ENCODE peak calls at places on chromosomes 4 and X, in four cellular contexts. One of them, this sample, is unnamed.

GRCh38 chr4:87497141-87497540 is 32.0 kb downstream of the SPARCL1 start:
- DNase-seq in mesendoderm: peak; percentile 36
- DNase-seq in H9: no peak
- DNase-seq in H1: no peak
- DNase-seq in this sample: no peak

GRCh38 chr4:125317526-125317880 is 2.7 kb downstream of the FAT4 start:
- DNase-seq in mesendoderm: peak; percentile 71
- DNase-seq in H9: peak; percentile 72
- DNase-seq in H1: no peak
- DNase-seq in this sample: peak; percentile 54

GRCh38 chrX:150648296-150648940 is 44.8 kb upstream of the MTMR1 start:
- DNase-seq in mesendoderm: no peak
- DNase-seq in H9: no peak
- DNase-seq in H1: no peak
- DNase-seq in this sample: no peak

GRCh38 chr4:26235500-26235899 is 85.3 kb upstream of the RBPJ start:
- DNase-seq in mesendoderm: peak; percentile 16
- DNase-seq in H9: no peak
- DNase-seq in H1: no peak
- DNase-seq in this sample: peak; percentile 75

GRCh38 chr4:1907848-1908525 is 36.8 kb downstream of the NSD2 start:
- DNase-seq in mesendoderm: no peak
- DNase-seq in H9: no peak
- DNase-seq in H1: no peak
- DNase-seq in this sample: no peak

GRCh38 chr4:77022581-77023133 is 53.1 kb downstream of the CCNI start:
- DNase-seq in mesendoderm: peak; percentile 98
- DNase-seq in H9: peak; percentile 87
- DNase-seq in H1: peak; percentile 27
- DNase-seq in this sample: peak; percentile 81

GRCh38 chr4:81965911-81966310 is 407.9 kb downstream of the HNRNPD start:
- DNase-seq in mesendoderm: no peak
- DNase-seq in H9: no peak
- DNase-seq in H1: no peak
- DNase-seq in this sample: no peak

GRCh38 chrX:139924069-139924695 is 8.7 kb downstream of the ATP11C start:
- DNase-seq in mesendoderm: no peak
- DNase-seq in H9: no peak
- DNase-seq in H1: no peak
- DNase-seq in this sample: no peak

GRCh38 chr4:163107754-163108153 is 58.9 kb downstream of the NAF1 start:
- DNase-seq in mesendoderm: no peak
- DNase-seq in H9: no peak
- DNase-seq in H1: no peak
- DNase-seq in this sample: peak; percentile 46

GRCh38 chr4:48578132-48578964 is 88.3 kb downstream of the ZAR1 start:
- DNase-seq in mesendoderm: peak; percentile 78
- DNase-seq in H9: peak; percentile 37
- DNase-seq in H1: no peak
- DNase-seq in this sample: peak; percentile 78

GRCh38 chrX:51395474-51395806 is 62.8 kb downstream of the NUDT10 start:
- DNase-seq in mesendoderm: no peak
- DNase-seq in H9: no peak
- DNase-seq in H1: no peak
- DNase-seq in this sample: no peak

GRCh38 chr4:108877821-108878220 is 115.0 kb upstream of the ETNPPL start:
- DNase-seq in mesendoderm: peak; percentile 47
- DNase-seq in H9: no peak
- DNase-seq in H1: no peak
- DNase-seq in this sample: no peak

GRCh38 chr4:7805533-7806079 is 134.1 kb downstream of the AFAP1 start:
- DNase-seq in mesendoderm: peak; percentile 91
- DNase-seq in H9: no peak
- DNase-seq in H1: no peak
- DNase-seq in this sample: peak; percentile 95

GRCh38 chrX:136147320-136147901 is at the start of gene FHL1:
- DNase-seq in mesendoderm: peak; percentile 37
- DNase-seq in H9: peak; percentile 37
- DNase-seq in H1: no peak
- DNase-seq in this sample: peak; percentile 12

GRCh38 chr4:76752911-76753494 is 144.9 kb downstream of the SOWAHB start:
- DNase-seq in mesendoderm: no peak
- DNase-seq in H9: no peak
- DNase-seq in H1: no peak
- DNase-seq in this sample: peak; percentile 100

GRCh38 chrX:148501121-148502066 is 977 bp downstream of the AFF2 start:
- DNase-seq in mesendoderm: peak; percentile 54
- DNase-seq in H9: peak; percentile 56
- DNase-seq in H1: no peak
- DNase-seq in this sample: no peak

GRCh38 chrX:41236629-41237028 is 97.3 kb upstream of the DDX3X start:
- DNase-seq in mesendoderm: no peak
- DNase-seq in H9: no peak
- DNase-seq in H1: no peak
- DNase-seq in this sample: no peak

GRCh38 chrX:47186096-47186740 is 7.4 kb upstream of the UBA1 start:
- DNase-seq in mesendoderm: no peak
- DNase-seq in H9: no peak
- DNase-seq in H1: no peak
- DNase-seq in this sample: no peak

GRCh38 chrX:154804957-154805695 is at the start of gene MPP1:
- DNase-seq in mesendoderm: peak; percentile 83
- DNase-seq in H9: peak; percentile 74
- DNase-seq in H1: no peak
- DNase-seq in this sample: peak; percentile 66

GRCh38 chrX:7993873-7994272 is 66.7 kb upstream of the PNPLA4 start:
- DNase-seq in mesendoderm: no peak
- DNase-seq in H9: no peak
- DNase-seq in H1: no peak
- DNase-seq in this sample: peak; percentile 1

GRCh38 chrX:6449946-6450345 is 85.0 kb downstream of the VCX3A start:
- DNase-seq in mesendoderm: no peak
- DNase-seq in H9: no peak
- DNase-seq in H1: no peak
- DNase-seq in this sample: no peak
- H4K5ac ChIP-seq in mesendoderm: no peak overlapping the region
- H4K5ac ChIP-seq in H9: no peak overlapping the region
- H4K5ac ChIP-seq in H1: no peak overlapping the region
- H4K5ac ChIP-seq in this sample: no peak overlapping the region

GRCh38 chrX:144916785-144917184 is 330.5 kb upstream of the SPANXN1 start:
- DNase-seq in mesendoderm: peak; percentile 25
- DNase-seq in H9: no peak
- DNase-seq in H1: no peak
- DNase-seq in this sample: no peak
- H4K5ac ChIP-seq in mesendoderm: no peak overlapping the region
- H4K5ac ChIP-seq in H9: no peak overlapping the region
- H4K5ac ChIP-seq in H1: no peak overlapping the region
- H4K5ac ChIP-seq in this sample: no peak overlapping the region

DNA sequence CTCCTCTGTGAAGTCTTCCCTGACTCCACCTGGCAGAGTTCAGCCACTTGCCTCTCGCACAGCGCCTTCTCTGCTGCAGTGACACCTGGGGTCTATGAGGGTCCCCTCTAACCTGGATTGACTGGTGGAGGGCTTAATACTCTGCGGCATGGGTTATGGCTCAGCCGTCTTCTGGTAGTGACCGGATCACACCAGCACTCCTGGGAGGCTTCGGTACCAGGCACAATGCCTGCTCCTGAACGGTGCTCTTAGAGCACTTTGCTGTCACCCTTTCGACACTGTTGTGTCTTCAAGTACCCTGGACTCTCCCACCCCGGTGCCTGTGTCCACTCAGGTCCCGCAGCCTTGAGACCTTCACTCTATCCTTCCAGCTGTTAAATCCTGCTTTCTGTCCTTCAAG is 50.0 kb downstream of the C4orf50 start:
- DNase-seq in mesendoderm: no peak
- DNase-seq in H9: no peak
- DNase-seq in H1: no peak
- DNase-seq in this sample: no peak
- H4K5ac ChIP-seq in mesendoderm: no peak overlapping the region
- H4K5ac ChIP-seq in H9: no peak overlapping the region
- H4K5ac ChIP-seq in H1: no peak overlapping the region
- H4K5ac ChIP-seq in this sample: no peak overlapping the region

DNA sequence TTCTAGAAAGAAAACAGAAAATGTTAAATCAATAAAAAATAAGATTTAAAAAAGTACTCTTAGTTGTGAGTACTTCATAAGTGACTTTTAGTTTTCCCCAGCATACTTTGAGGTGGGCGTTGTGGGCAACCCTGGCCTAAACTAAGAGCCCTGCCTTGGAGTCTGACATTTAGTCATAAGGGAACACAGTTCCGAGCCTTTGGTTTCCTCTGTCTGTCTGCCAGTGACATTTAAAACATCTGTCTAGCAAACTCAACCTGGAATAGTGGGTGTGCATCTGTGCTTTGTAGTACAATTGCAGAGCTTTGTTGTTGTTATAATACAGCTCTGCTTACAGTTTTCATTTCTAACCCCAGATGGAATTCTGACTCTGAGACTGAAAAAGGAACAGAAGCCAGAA is 26.1 kb downstream of the TNIP3 start:
- DNase-seq in mesendoderm: no peak
- DNase-seq in H9: no peak
- DNase-seq in H1: no peak
- DNase-seq in this sample: no peak
- H4K5ac ChIP-seq in mesendoderm: no peak overlapping the region
- H4K5ac ChIP-seq in H9: no peak overlapping the region
- H4K5ac ChIP-seq in H1: no peak overlapping the region
- H4K5ac ChIP-seq in this sample: no peak overlapping the region

DNA sequence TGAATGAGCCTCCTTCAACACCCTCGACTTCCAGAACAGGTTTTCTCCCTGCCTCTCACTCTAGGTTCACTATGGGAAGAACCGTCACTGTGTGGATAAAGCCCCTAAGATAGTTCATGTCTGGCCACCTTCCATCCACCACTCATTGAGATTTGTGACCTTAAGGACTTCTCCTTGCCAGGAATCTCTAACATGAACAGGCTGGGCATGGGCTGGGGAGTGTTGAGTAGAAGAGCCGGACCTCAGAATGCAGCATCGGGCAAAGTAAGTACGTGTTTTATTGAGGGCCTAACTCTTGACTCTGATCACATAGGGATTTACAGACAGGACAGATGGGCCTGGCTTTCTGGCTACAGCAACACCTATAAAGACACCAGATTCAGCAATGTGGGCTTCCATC is 26.4 kb upstream of the TRIM60 start:
- DNase-seq in mesendoderm: no peak
- DNase-seq in H9: no peak
- DNase-seq in H1: no peak
- DNase-seq in this sample: no peak
- H4K5ac ChIP-seq in mesendoderm: no peak overlapping the region
- H4K5ac ChIP-seq in H9: no peak overlapping the region
- H4K5ac ChIP-seq in H1: no peak overlapping the region
- H4K5ac ChIP-seq in this sample: no peak overlapping the region

GRCh38 chr4:24303926-24304325 is 280.4 kb downstream of the DHX15 start:
- DNase-seq in mesendoderm: no peak
- DNase-seq in H9: no peak
- DNase-seq in H1: no peak
- DNase-seq in this sample: no peak
- H4K5ac ChIP-seq in mesendoderm: no peak overlapping the region
- H4K5ac ChIP-seq in H9: no peak overlapping the region
- H4K5ac ChIP-seq in H1: no peak overlapping the region
- H4K5ac ChIP-seq in this sample: no peak overlapping the region

This sample was measured in IMR-90.